ENCODE peak calls at places on chromosomes 3 and 15, in five cellular contexts. Q is mesothelial cell of epicardium, Y is AG09309, H is IMR-90, L is AG04449. K is an unnamed sample.

GRCh38 chr3:150170843-150171513 is 200.3 kb upstream of the PFN2 start:
- DNase-seq in L (no peak), Q (no peak), H (peak), Y (no peak), K (no peak)

GRCh38 chr3:159884661-159885402 is 103.8 kb upstream of the IL12A start:
- DNase-seq in L (no peak), Y (no peak), H (peak), Q (no peak), K (no peak)

GRCh38 chr15:76386926-76387325 is 50.4 kb downstream of the ISL2 start:
- DNase-seq in Y (no peak), L (no peak), H (no peak), Q (no peak), K (no peak)

GRCh38 chr3:47266709-47267489 is 15.7 kb downstream of the KIF9 start:
- DNase-seq in Q (no peak), Y (peak), H (peak), L (peak), K (no peak)

GRCh38 chr15:91855241-91855640 is 1.7 kb downstream of the SLCO3A1 start:
- DNase-seq in H (no peak), Q (no peak), L (no peak), Y (no peak), K (no peak)

GRCh38 chr3:151265866-151266265 is 12.5 kb downstream of the P2RY14 start:
- DNase-seq in Y (no peak), L (no peak), H (no peak), Q (no peak), K (no peak)

GRCh38 chr3:114274929-114275328 is 18.9 kb upstream of the TIGIT start:
- DNase-seq in Y (no peak), L (no peak), H (peak), Q (no peak), K (no peak)

GRCh38 chr3:39147711-39148115 is 5.7 kb downstream of the CSRNP1 start:
- DNase-seq in H (peak), Q (no peak), Y (no peak), L (no peak), K (no peak)

GRCh38 chr3:143686638-143687197 is 161.6 kb downstream of the SLC9A9 start:
- DNase-seq in L (no peak), Q (no peak), H (no peak), Y (no peak), K (no peak)
- TF ChIP-seq CTCF in L (no peak), Q (no peak), H (no peak), Y (no peak), K (no peak)

GRCh38 chr3:58801541-58801940 is 135.0 kb upstream of the FAM3D start:
- DNase-seq in H (no peak), L (no peak), Q (no peak), Y (no peak), K (no peak)

GRCh38 chr3:58800032-58800431 is 133.5 kb upstream of the FAM3D start:
- DNase-seq in L (no peak), Q (no peak), Y (no peak), H (no peak), K (no peak)

GRCh38 chr3:58800940-58801339 is 134.4 kb upstream of the FAM3D start:
- DNase-seq in Y (no peak), H (no peak), Q (no peak), L (no peak), K (no peak)

GRCh38 chr3:58798312-58798711 is 131.7 kb upstream of the FAM3D start:
- DNase-seq in H (no peak), L (no peak), Q (no peak), Y (no peak), K (no peak)

DNA sequence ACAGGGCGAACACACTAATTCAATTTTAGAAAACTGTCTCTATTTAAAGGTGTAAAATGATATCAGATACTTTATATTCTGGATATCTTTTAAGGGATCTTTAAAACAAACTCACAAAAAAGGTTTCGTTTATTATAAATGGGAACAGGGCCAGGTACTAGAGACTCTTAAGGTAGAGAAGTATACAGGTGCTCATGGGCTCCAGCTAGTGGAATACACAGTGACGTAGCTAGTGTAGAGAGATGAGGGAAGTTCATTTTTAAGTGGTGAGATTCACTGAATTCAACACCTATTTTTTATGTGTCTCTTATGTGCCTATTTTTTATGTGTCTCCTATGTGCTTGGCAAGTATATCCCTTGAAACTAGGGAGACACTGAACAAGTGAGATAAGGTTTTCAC is 132.7 kb upstream of the FAM3D start:
- DNase-seq in H (no peak), Q (no peak), L (no peak), Y (no peak), K (no peak)
- TF ChIP-seq CTCF in H (no peak), Q (no peak), L (no peak), Y (no peak), K (no peak)

GRCh38 chr3:50298836-50299637 is at the start of the genes HYAL3 and NAA80:
- DNase-seq in Q (peak), Y (peak), L (peak), H (peak), K (peak)
- TF ChIP-seq CTCF in Q (no peak), Y (peak), L (peak), H (peak), K (peak)

DNA sequence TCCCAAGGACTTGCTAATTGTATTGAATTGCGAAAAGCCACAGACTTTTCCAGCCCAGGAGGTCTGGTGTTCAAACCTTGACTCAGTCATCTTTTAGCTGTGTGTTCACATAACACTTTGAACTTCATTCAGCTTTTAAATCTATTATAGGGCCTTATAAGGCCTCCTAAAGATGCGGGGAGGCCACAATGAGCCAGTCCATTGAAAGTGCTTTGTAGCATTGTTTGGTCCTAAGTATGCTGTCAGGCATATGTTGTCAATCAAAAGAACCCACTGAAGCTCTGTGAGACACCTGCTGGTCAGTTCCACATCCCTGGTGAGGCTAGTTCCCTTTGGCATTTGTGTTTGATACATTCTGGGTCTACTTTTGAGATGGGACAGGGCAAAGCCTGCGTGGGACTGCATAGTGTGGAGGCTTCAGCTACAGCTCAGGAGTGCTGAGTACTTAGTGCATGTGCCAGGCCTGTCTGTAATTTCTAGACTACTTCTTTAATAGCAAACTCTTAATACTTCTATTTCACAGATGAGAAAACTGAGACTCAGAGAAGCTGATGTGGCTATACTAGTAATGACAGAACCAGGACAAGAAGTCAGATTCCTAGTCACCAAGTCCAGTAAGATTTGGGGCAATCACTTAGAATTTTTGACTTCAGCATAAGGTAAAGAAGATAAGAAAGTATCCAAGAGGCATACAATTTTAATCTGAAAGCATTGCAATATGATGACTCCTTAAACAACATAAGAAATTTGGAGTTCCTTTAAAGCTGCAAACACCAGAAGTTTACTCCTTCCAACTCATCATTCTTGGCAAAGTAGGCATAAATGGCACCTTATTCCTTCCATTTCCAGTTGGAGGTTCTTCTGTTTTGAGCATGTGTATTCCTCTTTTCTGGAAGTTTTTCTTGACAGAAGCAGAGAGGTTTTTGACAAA is 213.0 kb downstream of the PDCD6IP start:
- DNase-seq in L (no peak), Y (no peak), Q (no peak), H (peak), K (no peak)
- TF ChIP-seq CTCF in L (peak), Y (peak), Q (no peak), H (peak), K (no peak)